ENCODE peak calls at places on chromosomes 4 and X, in four cellular contexts. W is foreskin fibroblast, P is fibroblast of mammary gland, X is AG04450. K is an unnamed sample.

GRCh38 chr4:132865458-132865857 is 283.6 kb upstream of the PCDH10 start:
- DNase-seq in W (no peak), P (no peak), X (no peak), K (no peak)

GRCh38 chrX:28278236-28278635 is 297.0 kb upstream of the DCAF8L1 start:
- DNase-seq in W (no peak), P (no peak), X (no peak), K (no peak)

GRCh38 chr4:686371-687040 is 2.4 kb downstream of the SLC49A3 start:
- DNase-seq in W (no peak), P (no peak), X (no peak), K (no peak)

GRCh38 chrX:41010188-41010846 is 74.9 kb upstream of the USP9X start:
- DNase-seq in W (peak; percentile 84), P (peak; percentile 91), X (peak; percentile 63), K (peak; percentile 62)

GRCh38 chr4:118683513-118683912 is 1.7 kb upstream of the METTL14 start:
- DNase-seq in W (peak; percentile 25), P (peak; percentile 15), X (no peak), K (no peak)

GRCh38 chr4:7433376-7434140 is 1.2 kb downstream of the PSAPL1 start:
- DNase-seq in W (no peak), P (no peak), X (no peak), K (no peak)

GRCh38 chr4:65799513-65799912 is 129.2 kb upstream of the EPHA5 start:
- DNase-seq in W (no peak), P (no peak), X (no peak), K (no peak)

GRCh38 chrX:154012336-154012991 is 7.2 kb downstream of the IRAK1 start:
- DNase-seq in W (no peak), P (no peak), X (no peak), K (peak; percentile 63)

GRCh38 chrX:12877386-12877785 is 10.5 kb downstream of the TLR7 start:
- DNase-seq in W (no peak), P (no peak), X (no peak), K (no peak)

GRCh38 chrX:5876984-5877655 is 351.5 kb downstream of the NLGN4X start:
- DNase-seq in W (peak; percentile 5), P (peak; percentile 4), X (no peak), K (no peak)

GRCh38 chr4:140944539-140944938 is 188.4 kb upstream of the TBC1D9 start:
- DNase-seq in W (peak; percentile 67), P (peak; percentile 69), X (no peak), K (no peak)

DNA sequence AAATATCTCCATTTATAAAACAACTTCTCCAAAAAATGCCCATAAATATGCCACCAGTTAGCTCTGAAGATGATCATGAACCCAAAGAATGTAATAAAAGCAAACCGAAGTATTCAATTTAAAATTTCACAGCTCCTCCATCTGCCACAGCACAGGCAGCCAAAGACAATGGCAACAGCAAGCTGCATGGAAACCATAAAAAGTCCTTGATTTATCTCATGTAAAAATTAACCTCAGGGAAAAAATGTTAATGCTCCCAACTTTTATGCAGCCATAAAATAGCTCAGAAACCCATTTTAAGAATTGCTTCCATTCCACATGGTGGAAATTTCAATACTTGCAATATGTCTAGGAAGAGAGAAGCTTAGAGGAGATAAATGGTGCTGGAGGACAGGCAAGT is 132.3 kb upstream of the ARHGEF9 start:
- DNase-seq in W (no peak), P (no peak), X (no peak), K (no peak)
- TF ChIP-seq CTCF in W (no peak), P (no peak), X (no peak), K (no peak)

GRCh38 chrX:85243761-85244410 is at the start of the genes SATL1 and ZNF711:
- DNase-seq in W (peak; percentile 7), P (peak; percentile 18), X (no peak), K (peak; percentile 16)

GRCh38 chrX:85244411-85245210 is 820 bp downstream of the ZNF711 start:
- DNase-seq in W (peak; percentile 5), P (peak; percentile 11), X (no peak), K (no peak)

GRCh38 chrX:85243155-85243554 is 424 bp downstream of the SATL1 start:
- DNase-seq in W (peak; percentile 0), P (no peak), X (no peak), K (no peak)
- H3K4me3 ChIP-seq in W (peak overlapping the region; percentile 62), P (no peak overlapping the region), X (peak overlapping the region; percentile 76), K (peak overlapping the region; percentile 77)

GRCh38 chrX:72492499-72492898 is 80.1 kb downstream of the HDAC8 start:
- DNase-seq in W (no peak), P (no peak), X (no peak), K (no peak)

GRCh38 chrX:72487661-72488060 is 85.0 kb downstream of the HDAC8 start:
- DNase-seq in W (no peak), P (no peak), X (no peak), K (no peak)
- TF ChIP-seq CTCF in W (no peak), P (no peak), X (no peak), K (no peak)

GRCh38 chrX:18650662-18651061 is 21.2 kb downstream of the RS1 start:
- DNase-seq in W (no peak), P (no peak), X (no peak), K (no peak)
- H3K4me3 ChIP-seq in W (no peak overlapping the region), P (no peak overlapping the region), X (no peak overlapping the region), K (no peak overlapping the region)

GRCh38 chr4:19309365-19309764 is 942.3 kb upstream of the SLIT2 start:
- DNase-seq in W (peak; percentile 76), P (peak; percentile 75), X (peak; percentile 11), K (peak; percentile 7)
- TF ChIP-seq CTCF in W (peak; percentile 60), P (peak; percentile 49), X (peak; percentile 55), K (peak; percentile 45)

GRCh38 chr4:3527914-3528876 is 4.0 kb downstream of the LRPAP1 start:
- DNase-seq in W (no peak), P (no peak), X (no peak), K (no peak)

GRCh38 chr4:3530663-3531254 is 1.5 kb downstream of the LRPAP1 start:
- DNase-seq in W (peak; percentile 18), P (no peak), X (no peak), K (no peak)

GRCh38 chr4:3529363-3529762 is 2.9 kb downstream of the LRPAP1 start:
- DNase-seq in W (peak; percentile 14), P (peak; percentile 38), X (no peak), K (no peak)

GRCh38 chr4:3531306-3531886 is 826 bp downstream of the LRPAP1 start:
- DNase-seq in W (peak; percentile 30), P (peak; percentile 7), X (no peak), K (no peak)

DNA sequence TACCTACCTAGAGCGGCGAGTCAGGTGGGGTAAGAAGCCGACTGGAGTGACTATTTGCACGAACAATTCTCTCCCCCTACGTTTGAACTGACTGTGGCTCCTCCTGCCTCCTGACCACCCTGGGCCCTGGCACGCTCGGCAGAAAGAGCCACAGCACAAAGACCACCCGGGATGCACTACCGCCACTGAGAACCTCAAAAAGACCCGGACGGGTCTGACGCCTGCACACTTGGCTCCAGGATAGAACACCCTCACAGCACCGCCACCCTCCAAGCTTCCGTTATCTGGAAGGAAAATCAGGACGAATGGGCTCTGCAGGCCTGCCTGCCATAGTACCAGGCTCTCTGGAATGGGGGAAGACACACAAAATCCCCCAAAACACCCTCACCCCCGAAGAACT is 2.2 kb downstream of the LRPAP1 start:
- DNase-seq in W (no peak), P (no peak), X (no peak), K (no peak)
- H3K4me3 ChIP-seq in W (no peak overlapping the region), P (no peak overlapping the region), X (no peak overlapping the region), K (no peak overlapping the region)

DNA sequence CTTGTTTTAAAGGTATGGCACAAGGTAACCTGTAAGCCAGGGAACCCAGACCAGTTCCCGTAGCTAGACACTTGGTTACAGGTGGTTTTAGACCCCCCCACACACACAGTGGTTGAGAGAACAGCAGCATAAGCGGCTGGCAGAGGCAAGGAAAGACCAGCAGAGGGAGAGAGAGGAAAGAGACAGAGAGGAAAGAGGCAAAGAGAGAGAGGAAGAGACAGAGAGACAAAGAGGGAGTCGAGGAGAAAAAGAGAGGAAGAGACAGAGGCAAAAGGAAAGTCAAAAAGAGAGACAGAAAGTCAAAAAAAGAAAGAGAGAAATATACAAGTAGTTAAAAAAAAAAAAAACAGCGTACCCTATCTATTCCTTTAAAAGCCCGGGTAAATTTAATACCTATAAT is 19.5 kb upstream of the PCSK1N start:
- DNase-seq in W (peak; percentile 11), P (no peak), X (no peak), K (no peak)
- TF ChIP-seq CTCF in W (peak; percentile 22), P (peak; percentile 16), X (peak; percentile 47), K (peak; percentile 49)

GRCh38 chr4:76459291-76459723 is 24.3 kb downstream of the SHROOM3 start:
- DNase-seq in W (no peak), P (peak; percentile 5), X (no peak), K (peak; percentile 94)
- H3K4me3 ChIP-seq in W (no peak overlapping the region), P (no peak overlapping the region), X (no peak overlapping the region), K (peak overlapping the region; percentile 35)